ENCODE peak calls at places on chromosomes 16 and 17, in five cellular contexts. H is NCI-H1417; L is bronchial epithelial cell; G is SW 1271; O is CD8-positive, alpha-beta T cell. M is an unnamed sample.
A peak's percentile ranks its signal among the peaks of the same experiment; 100 is the strongest.

GRCh38 chr17:11644265-11645212 is 46.3 kb downstream of the DNAH9 start:
- DNase-seq in H (peak; percentile 12), L (peak; percentile 54), O (peak; percentile 21), G (peak; percentile 65), M (peak; percentile 40)

GRCh38 chr17:77085916-77086432 is 54.8 kb upstream of the SEC14L1 start:
- DNase-seq in G (no peak), L (no peak), O (no peak), H (peak; percentile 85), M (peak; percentile 21)

GRCh38 chr17:2393954-2394749 is 6.7 kb downstream of the MNT start:
- DNase-seq in G (no peak), H (no peak), L (no peak), O (peak; percentile 23), M (no peak)

GRCh38 chr17:69593716-69594115 is 179.2 kb downstream of the MAP2K6 start:
- DNase-seq in G (no peak), H (no peak), L (no peak), O (no peak), M (no peak)

GRCh38 chr16:10608687-10609409 is 28.4 kb upstream of the EMP2 start:
- DNase-seq in L (no peak), O (no peak), H (no peak), G (no peak), M (no peak)

GRCh38 chr17:51015145-51015558 is 105.5 kb downstream of the SPAG9 start:
- DNase-seq in O (no peak), L (no peak), G (no peak), H (no peak), M (no peak)

GRCh38 chr17:63542218-63542545 is 8.1 kb upstream of the DCAF7 start:
- DNase-seq in O (no peak), G (no peak), H (no peak), L (no peak), M (no peak)

GRCh38 chr16:72501739-72502653 is 330.0 kb upstream of the PMFBP1 start:
- DNase-seq in O (peak; percentile 23), H (peak; percentile 61), G (peak; percentile 40), L (peak; percentile 67), M (peak; percentile 39)

GRCh38 chr17:30236807-30237206 is 1.3 kb upstream of the SLC6A4 start:
- DNase-seq in H (peak; percentile 8), O (no peak), G (no peak), L (peak; percentile 19), M (peak; percentile 30)

GRCh38 chr17:3710951-3711383 is 12.7 kb upstream of the HASPIN start:
- DNase-seq in L (peak; percentile 71), H (no peak), G (peak; percentile 26), O (peak; percentile 82), M (peak; percentile 52)

GRCh38 chr17:44539664-44540063 is 17.6 kb upstream of the FZD2 start:
- DNase-seq in L (no peak), O (no peak), G (no peak), H (no peak), M (no peak)

GRCh38 chr16:28193530-28194423 is 18.0 kb downstream of the XPO6 start:
- DNase-seq in G (peak; percentile 88), L (peak; percentile 78), O (peak; percentile 44), H (no peak), M (peak; percentile 50)

GRCh38 chr17:40535924-40536717 is 29.2 kb downstream of the CCR7 start:
- DNase-seq in O (no peak), H (no peak), G (no peak), L (no peak), M (no peak)

GRCh38 chr17:68184141-68184571 is 63.7 kb upstream of the AMZ2 start:
- DNase-seq in H (no peak), L (peak; percentile 47), G (no peak), O (no peak), M (no peak)

GRCh38 chr16:4314532-4315184 is 1.2 kb upstream of the GLIS2 start:
- DNase-seq in G (no peak), L (peak; percentile 46), H (peak; percentile 57), O (no peak), M (peak; percentile 22)

GRCh38 chr17:5508855-5509254 is 22.5 kb downstream of the MIS12 start:
- DNase-seq in G (no peak), L (peak; percentile 76), H (peak; percentile 68), O (no peak), M (peak; percentile 39)